ENCODE peak calls at places on chromosomes 5 and 9, in seven cellular contexts. V is T-helper 22 cell, N is PC-3, R is tibial artery, Y is MV-4-11, Z is H9, K is NCI-H774. A is an unnamed sample.

GRCh38 chr9:92631452-92632211 is 38.3 kb downstream of the IPPK start:
- DNase-seq in V (no peak), Z (peak), Y (no peak), R (peak), N (no peak), K (no peak), A (no peak)

GRCh38 chr5:143916441-143916840 is 104.5 kb downstream of the HMHB1 start:
- DNase-seq in R (no peak), Y (no peak), K (no peak), V (no peak), N (no peak), Z (no peak), A (no peak)

GRCh38 chr9:134622896-134623407 is 18.7 kb upstream of the COL5A1 start:
- DNase-seq in K (no peak), R (peak), Z (peak), N (no peak), Y (no peak), V (no peak), A (peak)

GRCh38 chr9:16825364-16825763 is 45.1 kb downstream of the BNC2 start:
- DNase-seq in V (no peak), K (no peak), Y (no peak), Z (no peak), N (no peak), R (no peak), A (no peak)

GRCh38 chr9:85036503-85036902 is 367.0 kb downstream of the NTRK2 start:
- DNase-seq in Y (no peak), K (no peak), N (no peak), V (no peak), R (no peak), Z (no peak), A (no peak)

GRCh38 chr5:118611332-118611945 is 376.9 kb downstream of the DTWD2 start:
- DNase-seq in Y (peak), V (no peak), N (peak), K (no peak), Z (peak), R (no peak), A (no peak)

GRCh38 chr5:10601246-10602030 is 37.6 kb downstream of the ANKRD33B start:
- DNase-seq in R (peak), N (peak), Z (no peak), Y (no peak), V (no peak), K (peak), A (peak)

GRCh38 chr5:16712600-16712999 is 95.8 kb upstream of the RETREG1 start:
- DNase-seq in Y (no peak), K (no peak), N (no peak), R (no peak), Z (no peak), V (no peak), A (no peak)

GRCh38 chr5:139341187-139341688 is 416 bp upstream of the PAIP2 start:
- DNase-seq in Y (no peak), Z (no peak), R (no peak), K (no peak), V (no peak), N (no peak), A (no peak)

GRCh38 chr5:50328193-50328729 is 112.8 kb downstream of the EMB start:
- DNase-seq in Z (no peak), K (no peak), V (no peak), Y (no peak), N (no peak), R (no peak), A (no peak)

GRCh38 chr9:73613092-73613701 is 461.5 kb downstream of the ANXA1 start:
- DNase-seq in R (no peak), Z (no peak), K (no peak), Y (no peak), N (no peak), V (no peak), A (no peak)

GRCh38 chr9:121363586-121363961 is 6.5 kb downstream of the STOM start:
- DNase-seq in N (no peak), Y (peak), K (no peak), R (no peak), Z (no peak), V (no peak), A (no peak)

GRCh38 chr9:91151014-91151740 is 210.5 kb downstream of the AUH start:
- DNase-seq in Y (peak), Z (no peak), R (no peak), N (no peak), K (no peak), V (peak), A (no peak)

GRCh38 chr5:43152946-43153345 is 32.2 kb downstream of the ZNF131 start:
- DNase-seq in V (no peak), K (no peak), Y (no peak), Z (no peak), N (no peak), R (no peak), A (no peak)

GRCh38 chr9:23088932-23089364 is 642.3 kb downstream of the DMRTA1 start:
- DNase-seq in V (no peak), K (no peak), R (no peak), Y (no peak), Z (peak), N (peak), A (no peak)

GRCh38 chr9:18707078-18707477 is 233.1 kb downstream of the ADAMTSL1 start:
- DNase-seq in V (no peak), K (no peak), Z (no peak), Y (no peak), N (no peak), R (no peak), A (no peak)

A was measured in upper lobe of right lung.